ENCODE peak calls at places on chromosomes 6 and 20, in nine cellular contexts. U is AML-193; O is stimulated activated CD4-positive, alpha-beta T cell treated with anti-CD3 and anti-CD28 coated beads, Interleukin-4, amount 100 ng/mL, for 1 hour; H is Karpas-422; M is IMR-90; J is effector CD8-positive, alpha-beta T cell; T is globus pallidus; K is left kidney; I is choroid plexus epithelial cell. S is an unnamed sample.

GRCh38 chr20:1124416-1124815 is 6.0 kb downstream of the PSMF1 start:
- DNase-seq in O (no peak), U (no peak), M (peak), I (peak), J (no peak), K (no peak), T (no peak), H (no peak), S (no peak)

GRCh38 chr6:132964101-132964867 is 149.9 kb downstream of the RPS12 start:
- DNase-seq in M (peak), K (peak), J (no peak), I (peak), O (no peak), U (no peak), H (no peak), T (no peak), S (no peak)

GRCh38 chr20:35650632-35651031 is 14.1 kb downstream of the CPNE1 start:
- DNase-seq in O (no peak), J (no peak), H (no peak), U (no peak), K (no peak), M (no peak), I (no peak), T (no peak), S (no peak)

GRCh38 chr6:144637535-144637934 is 352.4 kb downstream of the UTRN start:
- DNase-seq in I (no peak), H (no peak), K (no peak), T (no peak), O (no peak), M (no peak), U (peak), J (no peak), S (peak)

GRCh38 chr6:165511807-165512206 is 151.2 kb downstream of the PDE10A start:
- DNase-seq in O (no peak), M (no peak), J (no peak), I (no peak), H (no peak), T (no peak), K (no peak), U (no peak), S (no peak)

GRCh38 chr6:93679836-93680235 is 260.5 kb upstream of the EPHA7 start:
- DNase-seq in T (no peak), M (no peak), I (peak), J (no peak), K (no peak), O (no peak), U (no peak), H (no peak), S (no peak)

GRCh38 chr6:37731888-37732287 is 34.2 kb upstream of the MDGA1 start:
- DNase-seq in T (no peak), K (no peak), U (no peak), J (no peak), I (no peak), H (peak), O (peak), M (no peak), S (no peak)

GRCh38 chr6:147345902-147346301 is 141.7 kb downstream of the STXBP5 start:
- DNase-seq in K (no peak), J (no peak), O (no peak), T (no peak), H (no peak), M (no peak), U (no peak), I (no peak), S (no peak)

GRCh38 chr20:35005463-35005961 is 49.8 kb downstream of the MYH7B start:
- DNase-seq in H (no peak), T (no peak), I (no peak), K (no peak), M (no peak), U (no peak), J (no peak), O (no peak), S (no peak)

GRCh38 chr20:62888406-62888805 is 26.8 kb upstream of the TCFL5 start:
- DNase-seq in M (no peak), U (no peak), K (no peak), I (no peak), T (no peak), H (no peak), J (no peak), O (no peak), S (no peak)

GRCh38 chr20:61726979-61727378 is 338.7 kb downstream of the TAF4 start:
- DNase-seq in O (no peak), J (no peak), I (no peak), U (no peak), H (no peak), T (no peak), K (no peak), M (no peak), S (no peak)

GRCh38 chr6:76422814-76423213 is 350.4 kb upstream of the IMPG1 start:
- DNase-seq in M (no peak), K (no peak), H (no peak), U (no peak), J (no peak), O (no peak), I (no peak), T (no peak), S (no peak)

GRCh38 chr6:147641511-147641910 is 133.0 kb downstream of the SAMD5 start:
- DNase-seq in K (no peak), T (no peak), U (no peak), H (no peak), I (no peak), O (no peak), M (peak), J (no peak), S (no peak)

GRCh38 chr6:26195924-26196845 is 109.0 kb downstream of the HFE start:
- DNase-seq in M (peak), J (no peak), O (no peak), K (peak), T (no peak), H (peak), I (peak), U (no peak), S (no peak)

GRCh38 chr6:41200296-41200900 is 551 bp downstream of the TREML2 start:
- DNase-seq in H (no peak), K (peak), J (peak), U (peak), O (peak), M (no peak), I (peak), T (no peak), S (peak)

GRCh38 chr6:105769987-105770386 is 316.1 kb upstream of the PRDM1 start:
- DNase-seq in I (no peak), H (no peak), M (peak), K (no peak), T (no peak), U (no peak), J (no peak), O (no peak), S (no peak)

GRCh38 chr6:89974776-89975175 is 80.5 kb downstream of the GJA10 start:
- DNase-seq in M (no peak), I (no peak), J (no peak), H (no peak), O (no peak), U (no peak), K (no peak), T (no peak), S (no peak)

GRCh38 chr20:11841972-11842461 is 75.7 kb upstream of the BTBD3 start:
- DNase-seq in J (no peak), I (no peak), U (no peak), T (no peak), O (no peak), M (no peak), H (no peak), K (no peak), S (no peak)

GRCh38 chr20:16147221-16147620 is 426.0 kb downstream of the KIF16B start:
- DNase-seq in O (no peak), K (no peak), M (no peak), H (no peak), T (no peak), J (no peak), U (no peak), I (no peak), S (peak)

GRCh38 chr6:47631248-47632196 is 66.9 kb upstream of the ADGRF4 start:
- DNase-seq in O (no peak), I (peak), M (peak), U (peak), H (peak), K (peak), T (peak), J (no peak), S (peak)

GRCh38 chr6:145483191-145483996 is 251.9 kb downstream of the EPM2A start:
- DNase-seq in M (peak), K (no peak), I (peak), J (no peak), U (no peak), H (no peak), T (no peak), O (no peak), S (no peak)

GRCh38 chr6:73604020-73604419 is 49.8 kb downstream of the SLC17A5 start:
- DNase-seq in U (no peak), T (no peak), I (no peak), H (no peak), O (no peak), M (no peak), J (no peak), K (peak), S (no peak)

S was measured in NCI-H1694 treated with DMSO at 0.1 percent for 48 hours.